ENCODE peak calls at places on chromosome 18, in eight cellular contexts. G is NCI-H1092; T is coronary artery; D is anterior cingulate cortex; W is activated T-cell treated with anti-CD3 and anti-CD28 coated beads, Interleukin-2, amount 50 U/mL, for 1 hour; H is Kasumi-1; I is stimulated activated CD4-positive, alpha-beta T cell treated with anti-CD3 and anti-CD28 coated beads, Interleukin-15, amount 100 ng/mL, for 24 hours; C is M059J. Z is an unnamed sample.

GRCh38 chr18:44837491-44838185 is 156.9 kb downstream of the SETBP1 start:
- DNase-seq in T (no peak), C (no peak), W (no peak), D (no peak), G (no peak), H (no peak), I (no peak), Z (no peak)

GRCh38 chr18:63321291-63321690 is 1.7 kb upstream of the BCL2 start:
- DNase-seq in G (no peak), T (no peak), I (no peak), D (no peak), C (no peak), W (no peak), H (no peak), Z (no peak)

GRCh38 chr18:32695534-32695933 is 77.3 kb downstream of the KLHL14 start:
- DNase-seq in T (no peak), C (no peak), G (no peak), D (no peak), H (no peak), I (no peak), W (no peak), Z (no peak)

GRCh38 chr18:9117980-9118841 is 15.7 kb downstream of the NDUFV2 start:
- DNase-seq in T (no peak), W (no peak), I (no peak), H (no peak), D (no peak), G (no peak), C (no peak), Z (no peak)

GRCh38 chr18:54089749-54090459 is 134.6 kb downstream of the MBD2 start:
- DNase-seq in T (no peak), D (no peak), W (no peak), G (no peak), I (no peak), H (no peak), C (peak; percentile 6), Z (no peak)

GRCh38 chr18:74497308-74497640 is 1.1 kb downstream of the CNDP2 start:
- DNase-seq in C (no peak), W (no peak), D (no peak), T (no peak), G (no peak), H (no peak), I (no peak), Z (no peak)

GRCh38 chr18:675307-675706 is 17.9 kb downstream of the TYMS start:
- DNase-seq in W (no peak), C (no peak), D (no peak), I (no peak), T (no peak), G (no peak), H (no peak), Z (no peak)

GRCh38 chr18:60996822-60997221 is 336.4 kb upstream of the CDH20 start:
- DNase-seq in D (no peak), H (no peak), W (no peak), I (no peak), C (no peak), T (no peak), G (no peak), Z (no peak)

GRCh38 chr18:75183524-75183923 is 25.4 kb downstream of the PTGR3 start:
- DNase-seq in G (no peak), W (no peak), H (no peak), I (no peak), T (no peak), C (peak; percentile 61), D (no peak), Z (no peak)

GRCh38 chr18:76052196-76052595 is 442.8 kb downstream of the ZNF516 start:
- DNase-seq in I (no peak), C (no peak), D (no peak), G (no peak), W (no peak), H (no peak), T (no peak), Z (no peak)

GRCh38 chr18:48590678-48591077 is 51.8 kb downstream of the CTIF start:
- DNase-seq in D (no peak), I (no peak), T (no peak), C (peak; percentile 91), W (no peak), G (no peak), H (no peak), Z (no peak)

GRCh38 chr18:28110924-28111323 is 66.0 kb downstream of the CDH2 start:
- DNase-seq in D (no peak), T (no peak), C (no peak), W (no peak), H (no peak), G (no peak), I (no peak), Z (no peak)

GRCh38 chr18:824179-824578 is 12.1 kb upstream of the YES1 start:
- DNase-seq in H (no peak), I (no peak), C (no peak), W (no peak), D (no peak), T (no peak), G (no peak), Z (no peak)

GRCh38 chr18:47397671-47398319 is 146.3 kb upstream of the SKOR2 start:
- DNase-seq in H (peak; percentile 76), T (no peak), C (no peak), G (no peak), D (no peak), I (peak; percentile 23), W (no peak), Z (no peak)

GRCh38 chr18:76592981-76593381 is 97.9 kb upstream of the ZNF516 start:
- DNase-seq in I (no peak), T (no peak), H (no peak), G (peak; percentile 44), W (no peak), D (no peak), C (no peak), Z (no peak)

GRCh38 chr18:44857744-44858143 is 177.1 kb downstream of the SETBP1 start:
- DNase-seq in C (no peak), W (no peak), T (no peak), D (no peak), G (no peak), I (no peak), H (no peak), Z (no peak)

GRCh38 chr18:67875057-67875456 is 358.5 kb upstream of the DSEL start:
- DNase-seq in I (no peak), T (no peak), W (no peak), C (peak; percentile 64), G (no peak), D (no peak), H (no peak), Z (no peak)

GRCh38 chr18:79567481-79568147 is 112.0 kb upstream of the CTDP1 start:
- DNase-seq in G (peak; percentile 53), I (no peak), T (no peak), D (no peak), C (peak; percentile 89), H (no peak), W (no peak), Z (no peak)

GRCh38 chr18:8516391-8517250 is 92.6 kb upstream of the RAB12 start:
- DNase-seq in D (no peak), C (peak; percentile 22), W (no peak), H (no peak), T (no peak), G (no peak), I (no peak), Z (no peak)

GRCh38 chr18:61998957-61999356 is 106.2 kb upstream of the RNF152 start:
- DNase-seq in T (no peak), H (peak; percentile 19), D (no peak), W (no peak), C (peak; percentile 87), G (no peak), I (no peak), Z (no peak)

GRCh38 chr18:3456686-3457069 is 6.7 kb downstream of the TGIF1 start:
- DNase-seq in H (no peak), D (no peak), G (peak; percentile 16), T (no peak), C (no peak), W (no peak), I (no peak), Z (no peak)

GRCh38 chr18:46343940-46344372 is 239.8 kb downstream of the HAUS1 start:
- DNase-seq in G (no peak), H (peak; percentile 90), I (peak; percentile 63), D (no peak), T (no peak), W (peak; percentile 44), C (no peak), Z (no peak)

GRCh38 chr18:1090758-1091157 is 186.1 kb downstream of the ADCYAP1 start:
- DNase-seq in D (no peak), G (no peak), H (no peak), C (no peak), T (no peak), W (no peak), I (no peak), Z (no peak)

GRCh38 chr18:56146565-56146964 is 491.8 kb downstream of the TXNL1 start:
- DNase-seq in C (peak; percentile 46), G (no peak), D (no peak), I (no peak), T (no peak), H (no peak), W (no peak), Z (no peak)

GRCh38 chr18:50424877-50425690 is 50.2 kb downstream of the SKA1 start:
- DNase-seq in C (no peak), D (no peak), T (no peak), H (no peak), W (no peak), I (no peak), G (no peak), Z (no peak)

GRCh38 chr18:76518543-76519155 is 23.6 kb upstream of the ZNF516 start:
- DNase-seq in T (no peak), W (no peak), D (peak; percentile 11), C (no peak), G (peak; percentile 88), I (peak; percentile 24), H (no peak), Z (no peak)

GRCh38 chr18:7038330-7038846 is 79.2 kb downstream of the LAMA1 start:
- DNase-seq in D (no peak), C (peak; percentile 87), H (no peak), G (peak; percentile 66), W (no peak), I (peak; percentile 10), T (peak; percentile 87), Z (no peak)